ENCODE peak calls at places on chromosomes 7 and 10, in eight cellular contexts. One of them, this sample, is unnamed.

GRCh38 chr7:116395125-116395791 is 104.3 kb upstream of the CAV2 start:
- DNase-seq in stomach: no peak
- DNase-seq in glomerular endothelial cell: peak; percentile 60
- DNase-seq in left cardiac atrium: no peak
- DNase-seq in ACHN: peak; percentile 92
- DNase-seq in cardiac muscle cell: peak; percentile 79
- DNase-seq in activated naive CD4-positive, alpha-beta T cell: no peak
- DNase-seq in T-helper 1 cell: no peak
- DNase-seq in this sample: no peak

GRCh38 chr10:123582084-123582989 is 83.8 kb upstream of the GPR26 start:
- DNase-seq in stomach: peak; percentile 75
- DNase-seq in glomerular endothelial cell: no peak
- DNase-seq in left cardiac atrium: peak; percentile 80
- DNase-seq in ACHN: peak; percentile 74
- DNase-seq in cardiac muscle cell: peak; percentile 76
- DNase-seq in activated naive CD4-positive, alpha-beta T cell: peak; percentile 16
- DNase-seq in T-helper 1 cell: peak; percentile 42
- DNase-seq in this sample: peak; percentile 71

GRCh38 chr10:118763202-118763988 is 8.6 kb upstream of the CACUL1 start:
- DNase-seq in stomach: no peak
- DNase-seq in glomerular endothelial cell: no peak
- DNase-seq in left cardiac atrium: no peak
- DNase-seq in ACHN: peak; percentile 90
- DNase-seq in cardiac muscle cell: no peak
- DNase-seq in activated naive CD4-positive, alpha-beta T cell: no peak
- DNase-seq in T-helper 1 cell: no peak
- DNase-seq in this sample: no peak

GRCh38 chr7:152868122-152869040 is 108.8 kb downstream of the ACTR3B start:
- DNase-seq in stomach: no peak
- DNase-seq in glomerular endothelial cell: no peak
- DNase-seq in left cardiac atrium: no peak
- DNase-seq in ACHN: no peak
- DNase-seq in cardiac muscle cell: no peak
- DNase-seq in activated naive CD4-positive, alpha-beta T cell: no peak
- DNase-seq in T-helper 1 cell: no peak
- DNase-seq in this sample: no peak

GRCh38 chr10:93235686-93236085 is 162.0 kb downstream of the CYP26A1 start:
- DNase-seq in stomach: no peak
- DNase-seq in glomerular endothelial cell: no peak
- DNase-seq in left cardiac atrium: no peak
- DNase-seq in ACHN: no peak
- DNase-seq in cardiac muscle cell: peak; percentile 78
- DNase-seq in activated naive CD4-positive, alpha-beta T cell: no peak
- DNase-seq in T-helper 1 cell: no peak
- DNase-seq in this sample: no peak

GRCh38 chr7:98215561-98216495 is 4.6 kb downstream of the BHLHA15 start:
- DNase-seq in stomach: peak; percentile 58
- DNase-seq in glomerular endothelial cell: no peak
- DNase-seq in left cardiac atrium: peak; percentile 19
- DNase-seq in ACHN: no peak
- DNase-seq in cardiac muscle cell: no peak
- DNase-seq in activated naive CD4-positive, alpha-beta T cell: no peak
- DNase-seq in T-helper 1 cell: no peak
- DNase-seq in this sample: no peak

GRCh38 chr7:3272691-3273141 is 28.3 kb upstream of the SDK1 start:
- DNase-seq in stomach: no peak
- DNase-seq in glomerular endothelial cell: no peak
- DNase-seq in left cardiac atrium: no peak
- DNase-seq in ACHN: peak; percentile 62
- DNase-seq in cardiac muscle cell: peak; percentile 61
- DNase-seq in activated naive CD4-positive, alpha-beta T cell: no peak
- DNase-seq in T-helper 1 cell: no peak
- DNase-seq in this sample: no peak

GRCh38 chr10:70804424-70804814 is 11.3 kb upstream of the SGPL1 start:
- DNase-seq in stomach: no peak
- DNase-seq in glomerular endothelial cell: no peak
- DNase-seq in left cardiac atrium: no peak
- DNase-seq in ACHN: no peak
- DNase-seq in cardiac muscle cell: no peak
- DNase-seq in activated naive CD4-positive, alpha-beta T cell: no peak
- DNase-seq in T-helper 1 cell: no peak
- DNase-seq in this sample: no peak

GRCh38 chr7:2607913-2608899 is 23.6 kb upstream of the TTYH3 start:
- DNase-seq in stomach: no peak
- DNase-seq in glomerular endothelial cell: no peak
- DNase-seq in left cardiac atrium: no peak
- DNase-seq in ACHN: no peak
- DNase-seq in cardiac muscle cell: no peak
- DNase-seq in activated naive CD4-positive, alpha-beta T cell: no peak
- DNase-seq in T-helper 1 cell: no peak
- DNase-seq in this sample: peak; percentile 100

GRCh38 chr7:81883801-81884393 is 114.0 kb upstream of the HGF start:
- DNase-seq in stomach: no peak
- DNase-seq in glomerular endothelial cell: no peak
- DNase-seq in left cardiac atrium: no peak
- DNase-seq in ACHN: no peak
- DNase-seq in cardiac muscle cell: no peak
- DNase-seq in activated naive CD4-positive, alpha-beta T cell: no peak
- DNase-seq in T-helper 1 cell: no peak
- DNase-seq in this sample: no peak

GRCh38 chr7:490461-491291 is 29.0 kb downstream of the PDGFA start:
- DNase-seq in stomach: no peak
- DNase-seq in glomerular endothelial cell: no peak
- DNase-seq in left cardiac atrium: no peak
- DNase-seq in ACHN: no peak
- DNase-seq in cardiac muscle cell: no peak
- DNase-seq in activated naive CD4-positive, alpha-beta T cell: no peak
- DNase-seq in T-helper 1 cell: no peak
- DNase-seq in this sample: no peak

GRCh38 chr10:89001428-89002072 is 11.0 kb downstream of the FAS start:
- DNase-seq in stomach: no peak
- DNase-seq in glomerular endothelial cell: no peak
- DNase-seq in left cardiac atrium: no peak
- DNase-seq in ACHN: no peak
- DNase-seq in cardiac muscle cell: peak; percentile 60
- DNase-seq in activated naive CD4-positive, alpha-beta T cell: no peak
- DNase-seq in T-helper 1 cell: peak; percentile 52
- DNase-seq in this sample: no peak

GRCh38 chr10:69742928-69743602 is 58.6 kb upstream of the COL13A1 start:
- DNase-seq in stomach: no peak
- DNase-seq in glomerular endothelial cell: no peak
- DNase-seq in left cardiac atrium: no peak
- DNase-seq in ACHN: peak; percentile 47
- DNase-seq in cardiac muscle cell: peak; percentile 69
- DNase-seq in activated naive CD4-positive, alpha-beta T cell: no peak
- DNase-seq in T-helper 1 cell: no peak
- DNase-seq in this sample: peak; percentile 58

GRCh38 chr7:1329966-1330915 is 97.6 kb downstream of the UNCX start:
- DNase-seq in stomach: no peak
- DNase-seq in glomerular endothelial cell: no peak
- DNase-seq in left cardiac atrium: no peak
- DNase-seq in ACHN: no peak
- DNase-seq in cardiac muscle cell: no peak
- DNase-seq in activated naive CD4-positive, alpha-beta T cell: no peak
- DNase-seq in T-helper 1 cell: no peak
- DNase-seq in this sample: no peak

GRCh38 chr10:133335238-133336122 is 1.2 kb downstream of the CALY start:
- DNase-seq in stomach: peak; percentile 48
- DNase-seq in glomerular endothelial cell: no peak
- DNase-seq in left cardiac atrium: peak; percentile 69
- DNase-seq in ACHN: peak; percentile 44
- DNase-seq in cardiac muscle cell: peak; percentile 79
- DNase-seq in activated naive CD4-positive, alpha-beta T cell: peak; percentile 68
- DNase-seq in T-helper 1 cell: peak; percentile 55
- DNase-seq in this sample: peak; percentile 43

GRCh38 chr7:38112075-38112474 is 66.0 kb upstream of the STARD3NL start:
- DNase-seq in stomach: no peak
- DNase-seq in glomerular endothelial cell: no peak
- DNase-seq in left cardiac atrium: no peak
- DNase-seq in ACHN: no peak
- DNase-seq in cardiac muscle cell: no peak
- DNase-seq in activated naive CD4-positive, alpha-beta T cell: no peak
- DNase-seq in T-helper 1 cell: no peak
- DNase-seq in this sample: no peak

GRCh38 chr10:28754930-28755718 is 77.8 kb downstream of the BAMBI start:
- DNase-seq in stomach: no peak
- DNase-seq in glomerular endothelial cell: no peak
- DNase-seq in left cardiac atrium: no peak
- DNase-seq in ACHN: peak; percentile 51
- DNase-seq in cardiac muscle cell: peak; percentile 43
- DNase-seq in activated naive CD4-positive, alpha-beta T cell: no peak
- DNase-seq in T-helper 1 cell: no peak
- DNase-seq in this sample: no peak

GRCh38 chr10:60669491-60669890 is 108.8 kb upstream of the CDK1 start:
- DNase-seq in stomach: no peak
- DNase-seq in glomerular endothelial cell: no peak
- DNase-seq in left cardiac atrium: no peak
- DNase-seq in ACHN: no peak
- DNase-seq in cardiac muscle cell: no peak
- DNase-seq in activated naive CD4-positive, alpha-beta T cell: no peak
- DNase-seq in T-helper 1 cell: no peak
- DNase-seq in this sample: no peak

GRCh38 chr7:69374036-69374420 is 224.2 kb upstream of the AUTS2 start:
- DNase-seq in stomach: no peak
- DNase-seq in glomerular endothelial cell: no peak
- DNase-seq in left cardiac atrium: no peak
- DNase-seq in ACHN: no peak
- DNase-seq in cardiac muscle cell: peak; percentile 70
- DNase-seq in activated naive CD4-positive, alpha-beta T cell: no peak
- DNase-seq in T-helper 1 cell: no peak
- DNase-seq in this sample: no peak

GRCh38 chr7:135789956-135790355 is 41.3 kb upstream of the FAM180A start:
- DNase-seq in stomach: no peak
- DNase-seq in glomerular endothelial cell: no peak
- DNase-seq in left cardiac atrium: no peak
- DNase-seq in ACHN: no peak
- DNase-seq in cardiac muscle cell: no peak
- DNase-seq in activated naive CD4-positive, alpha-beta T cell: no peak
- DNase-seq in T-helper 1 cell: no peak
- DNase-seq in this sample: no peak